ENCODE peak calls at places on chromosomes 12 and 14, in four cellular contexts. C, R, Z and M are unnamed samples.

GRCh38 chr12:94074970-94075695 is 73.2 kb upstream of the PLXNC1 start:
- DNase-seq in R (peak; percentile 82), C (peak; percentile 53), Z (no peak), M (no peak)

GRCh38 chr12:6688543-6688999 is 604 bp downstream of the ZNF384 start:
- DNase-seq in Z (no peak), R (no peak), C (peak; percentile 86), M (no peak)

GRCh38 chr12:121917950-121918678 is at the start of gene CFAP251:
- DNase-seq in R (no peak), C (peak; percentile 93), Z (peak; percentile 97), M (peak; percentile 86)

GRCh38 chr12:4176168-4176567 is 97.4 kb upstream of the CCND2 start:
- DNase-seq in Z (no peak), C (no peak), R (no peak), M (no peak)

GRCh38 chr14:85074955-85075354 is 455.0 kb upstream of the FLRT2 start:
- DNase-seq in R (no peak), C (no peak), Z (no peak), M (no peak)

GRCh38 chr12:118376089-118377004 is at the start of gene SUDS3:
- DNase-seq in C (peak; percentile 89), Z (peak; percentile 88), R (no peak), M (peak; percentile 99)

GRCh38 chr14:54447231-54447692 is 6.1 kb upstream of the CNIH1 start:
- DNase-seq in C (no peak), R (no peak), Z (no peak), M (no peak)

GRCh38 chr12:67377541-67377940 is 108.4 kb downstream of the CAND1 start:
- DNase-seq in C (no peak), R (no peak), Z (no peak), M (no peak)

GRCh38 chr12:31406345-31406744 is 80.4 kb upstream of the SINHCAF start:
- DNase-seq in R (no peak), C (no peak), Z (no peak), M (no peak)

GRCh38 chr12:51683763-51684357 is 92.8 kb downstream of the SCN8A start:
- DNase-seq in C (no peak), R (peak; percentile 50), Z (no peak), M (no peak)

GRCh38 chr12:24921251-24922038 is 27.5 kb downstream of the BCAT1 start:
- DNase-seq in C (no peak), R (no peak), Z (no peak), M (no peak)

GRCh38 chr14:34710006-34710405 is 4.4 kb downstream of the CFL2 start:
- DNase-seq in C (peak; percentile 46), R (no peak), Z (peak; percentile 28), M (no peak)

GRCh38 chr14:104940526-104941150 is 16.0 kb downstream of the PLD4 start:
- DNase-seq in R (no peak), C (no peak), Z (no peak), M (no peak)

GRCh38 chr12:121866331-121866730 is 7.7 kb upstream of the HPD start:
- DNase-seq in Z (no peak), R (no peak), C (no peak), M (no peak)

GRCh38 chr12:27534060-27534764 is 10.2 kb downstream of the PPFIBP1 start:
- DNase-seq in R (no peak), Z (no peak), C (no peak), M (no peak)